ENCODE peak calls at places on chromosomes 11 and 22, in eight cellular contexts. N, E, G, F, I, P, S and Q are unnamed samples.

GRCh38 chr11:28529540-28530410 is 421.6 kb downstream of the METTL15 start:
- DNase-seq in N (no peak), E (no peak), G (peak; percentile 33), F (peak; percentile 29), I (no peak), P (no peak), S (no peak), Q (peak; percentile 66)

GRCh38 chr11:48036011-48036410 is 55.7 kb downstream of the PTPRJ start:
- DNase-seq in N (no peak), E (no peak), G (no peak), F (no peak), I (no peak), P (no peak), S (no peak), Q (no peak)

GRCh38 chr11:92932023-92932422 is 37.4 kb upstream of the MTNR1B start:
- DNase-seq in N (no peak), E (no peak), G (no peak), F (no peak), I (no peak), P (no peak), S (no peak), Q (peak; percentile 34)

GRCh38 chr11:134312807-134313206 is 19.0 kb upstream of the GLB1L2 start:
- DNase-seq in N (no peak), E (no peak), G (no peak), F (no peak), I (no peak), P (no peak), S (no peak), Q (no peak)

GRCh38 chr11:44143987-44144909 is 48.8 kb downstream of the EXT2 start:
- DNase-seq in N (no peak), E (no peak), G (no peak), F (no peak), I (no peak), P (no peak), S (no peak), Q (no peak)

GRCh38 chr22:27218521-27218920 is 561.1 kb downstream of the MIAT start:
- DNase-seq in N (no peak), E (no peak), G (no peak), F (no peak), I (no peak), P (no peak), S (no peak), Q (no peak)

GRCh38 chr11:67572747-67573419 is 10.7 kb upstream of the GSTP1 start:
- DNase-seq in N (peak; percentile 63), E (peak; percentile 64), G (peak; percentile 62), F (peak; percentile 76), I (no peak), P (no peak), S (no peak), Q (peak; percentile 81)

GRCh38 chr11:71454470-71455113 is 1.6 kb downstream of the NADSYN1 start:
- DNase-seq in N (peak; percentile 21), E (peak; percentile 71), G (no peak), F (no peak), I (no peak), P (no peak), S (no peak), Q (no peak)

GRCh38 chr11:124867700-124868099 is 2.5 kb downstream of the ROBO3 start:
- DNase-seq in N (no peak), E (no peak), G (peak; percentile 35), F (peak; percentile 78), I (peak; percentile 98), P (no peak), S (no peak), Q (peak; percentile 53)

GRCh38 chr11:1759151-1759850 is 4.4 kb downstream of the CTSD start:
- DNase-seq in N (no peak), E (no peak), G (no peak), F (no peak), I (no peak), P (no peak), S (no peak), Q (no peak)

GRCh38 chr11:80595011-80595410 is 1154.2 kb upstream of the TENM4 start:
- DNase-seq in N (peak; percentile 11), E (no peak), G (no peak), F (no peak), I (no peak), P (no peak), S (no peak), Q (no peak)

GRCh38 chr22:37077802-37078448 is 26.4 kb downstream of the KCTD17 start:
- DNase-seq in N (peak; percentile 63), E (peak; percentile 73), G (no peak), F (peak; percentile 96), I (peak; percentile 88), P (no peak), S (peak; percentile 86), Q (peak; percentile 54)

GRCh38 chr22:50530857-50531545 is 1.2 kb upstream of the TYMP start:
- DNase-seq in N (peak; percentile 87), E (peak; percentile 90), G (no peak), F (no peak), I (no peak), P (no peak), S (peak; percentile 88), Q (peak; percentile 58)

GRCh38 chr11:115607621-115608191 is 103.5 kb upstream of the CADM1 start:
- DNase-seq in N (no peak), E (no peak), G (peak; percentile 22), F (no peak), I (no peak), P (no peak), S (no peak), Q (peak; percentile 89)

GRCh38 chr22:32389685-32390084 is 22.4 kb downstream of the RTCB start:
- DNase-seq in N (no peak), E (no peak), G (peak; percentile 16), F (no peak), I (no peak), P (no peak), S (no peak), Q (peak; percentile 11)

GRCh38 chr11:66085071-66085470 is 15.0 kb downstream of the PACS1 start:
- DNase-seq in N (no peak), E (no peak), G (no peak), F (no peak), I (no peak), P (no peak), S (no peak), Q (no peak)

GRCh38 chr11:5605849-5606248 is 9.4 kb downstream of the TRIM6 start:
- DNase-seq in N (no peak), E (no peak), G (no peak), F (no peak), I (no peak), P (no peak), S (no peak), Q (no peak)

GRCh38 chr11:1336836-1337646 is 27.6 kb upstream of the TOLLIP start:
- DNase-seq in N (no peak), E (peak; percentile 42), G (peak; percentile 30), F (no peak), I (no peak), P (no peak), S (peak; percentile 25), Q (no peak)

GRCh38 chr11:86511086-86511551 is 136.4 kb downstream of the CCDC81 start:
- DNase-seq in N (no peak), E (peak; percentile 35), G (no peak), F (no peak), I (no peak), P (no peak), S (peak; percentile 5), Q (no peak)

GRCh38 chr11:82056450-82056849 is 677.2 kb downstream of the FAM181B start:
- DNase-seq in N (no peak), E (no peak), G (no peak), F (no peak), I (no peak), P (no peak), S (no peak), Q (no peak)

GRCh38 chr11:2167141-2168045 is 4.2 kb downstream of the TH start:
- DNase-seq in N (no peak), E (no peak), G (no peak), F (no peak), I (no peak), P (no peak), S (no peak), Q (no peak)

GRCh38 chr11:46291441-46292143 is 14.1 kb downstream of the CREB3L1 start:
- DNase-seq in N (no peak), E (no peak), G (no peak), F (no peak), I (no peak), P (no peak), S (no peak), Q (no peak)